ENCODE peak calls at places on chromosomes 3 and 15, in nine cellular contexts. B is KBM-7, U is non-pigmented ciliary epithelial cell, X is DND-41, E is epithelial cell of esophagus, L is hepatic stellate cell, F is aorta, T is pancreas, A is esophagus squamous epithelium. K is an unnamed sample.

GRCh38 chr3:81302045-81302444 is 459.4 kb downstream of the GBE1 start:
- DNase-seq in U (no peak), T (peak), X (peak), B (peak), E (peak), L (peak), A (no peak), F (no peak), K (peak)

GRCh38 chr3:64340636-64341240 is 115.5 kb upstream of the PRICKLE2 start:
- DNase-seq in F (no peak), T (no peak), X (no peak), L (peak), A (no peak), E (peak), B (no peak), U (peak), K (no peak)

GRCh38 chr15:99087405-99087943 is 17.4 kb upstream of the SYNM start:
- DNase-seq in X (no peak), E (no peak), U (no peak), A (no peak), L (no peak), T (no peak), F (no peak), B (no peak), K (no peak)

GRCh38 chr3:155958676-155959075 is 88.2 kb downstream of the GMPS start:
- DNase-seq in B (no peak), X (no peak), F (no peak), U (no peak), L (no peak), E (no peak), T (no peak), A (no peak), K (no peak)

GRCh38 chr3:77446084-77446483 is 406.2 kb downstream of the ROBO2 start:
- DNase-seq in L (no peak), T (no peak), E (no peak), B (no peak), A (no peak), U (no peak), X (no peak), F (no peak), K (peak)

GRCh38 chr3:139588450-139588849 is 48.9 kb upstream of the RBP1 start:
- DNase-seq in T (no peak), L (no peak), F (no peak), U (no peak), B (no peak), A (no peak), E (peak), X (no peak), K (peak)

GRCh38 chr3:169466990-169467389 is 196.5 kb downstream of the MECOM start:
- DNase-seq in X (no peak), F (no peak), U (no peak), L (no peak), A (no peak), T (no peak), B (no peak), E (no peak), K (no peak)

GRCh38 chr3:30282052-30282708 is 324.2 kb upstream of the TGFBR2 start:
- DNase-seq in X (no peak), F (no peak), L (peak), U (peak), A (no peak), B (no peak), T (no peak), E (peak), K (peak)

GRCh38 chr3:171564723-171565122 is 104.5 kb upstream of the TNIK start:
- DNase-seq in F (no peak), U (no peak), E (no peak), T (no peak), B (peak), L (no peak), A (no peak), X (no peak), K (no peak)

GRCh38 chr3:30248423-30248822 is 358.0 kb upstream of the TGFBR2 start:
- DNase-seq in F (no peak), B (no peak), E (no peak), U (no peak), A (no peak), L (no peak), T (no peak), X (no peak), K (no peak)

GRCh38 chr3:60594025-60594424 is 657.2 kb downstream of the FHIT start:
- DNase-seq in E (peak), X (no peak), L (no peak), B (no peak), A (no peak), F (peak), T (peak), U (no peak), K (peak)

GRCh38 chr15:84781505-84781904 is 33.1 kb downstream of the ZNF592 start:
- DNase-seq in L (no peak), X (no peak), A (no peak), T (no peak), U (no peak), B (no peak), E (no peak), F (no peak), K (no peak)

GRCh38 chr3:49470714-49471420 is 800 bp downstream of the DAG1 start:
- DNase-seq in T (no peak), B (peak), E (peak), X (no peak), U (no peak), A (no peak), F (no peak), L (no peak), K (no peak)

GRCh38 chr3:97957617-97958311 is 14.5 kb downstream of the RIOX2 start:
- DNase-seq in A (no peak), L (no peak), T (no peak), U (no peak), F (no peak), B (no peak), E (no peak), X (no peak), K (peak)

GRCh38 chr15:48887144-48887543 is 9.2 kb downstream of the EID1 start:
- DNase-seq in X (no peak), T (no peak), F (no peak), A (no peak), U (no peak), L (no peak), E (peak), B (no peak), K (no peak)

GRCh38 chr15:94387442-94387841 is 156.1 kb downstream of the MCTP2 start:
- DNase-seq in X (no peak), U (no peak), E (no peak), B (no peak), A (no peak), T (no peak), F (no peak), L (no peak), K (no peak)

GRCh38 chr3:70992557-70992956 is 591.0 kb downstream of the FOXP1 start:
- DNase-seq in U (no peak), B (no peak), L (no peak), A (no peak), F (no peak), E (no peak), T (no peak), X (no peak), K (no peak)

GRCh38 chr15:89114974-89115373 is 26.7 kb downstream of the ABHD2 start:
- DNase-seq in T (no peak), L (no peak), E (peak), A (no peak), B (no peak), U (no peak), X (no peak), F (peak), K (no peak)

GRCh38 chr3:183252108-183252782 is 808 bp upstream of the B3GNT5 start:
- DNase-seq in U (no peak), A (no peak), T (no peak), F (no peak), L (no peak), E (peak), B (no peak), X (no peak), K (no peak)

GRCh38 chr3:171810278-171811058 is at the start of gene PLD1:
- DNase-seq in L (peak), X (no peak), B (peak), E (peak), U (no peak), A (no peak), T (peak), F (peak), K (peak)

GRCh38 chr15:74202461-74203401 is at the start of gene STRA6:
- DNase-seq in E (peak), A (no peak), T (no peak), F (no peak), B (peak), L (no peak), U (no peak), X (no peak), K (peak)

GRCh38 chr15:39417766-39418165 is 163.1 kb upstream of the THBS1 start:
- DNase-seq in E (no peak), T (no peak), U (no peak), L (no peak), F (no peak), A (no peak), X (no peak), B (no peak), K (no peak)

GRCh38 chr3:78839710-78840109 is 928.1 kb downstream of the ROBO1 start:
- DNase-seq in T (no peak), L (no peak), U (no peak), B (no peak), F (no peak), A (no peak), X (no peak), E (peak), K (no peak)

GRCh38 chr3:117074833-117075232 is 365.3 kb downstream of the TUSC7 start:
- DNase-seq in X (no peak), B (no peak), A (no peak), F (no peak), L (no peak), U (no peak), T (no peak), E (no peak), K (no peak)

GRCh38 chr3:133413166-133414020 is 13.5 kb downstream of the BFSP2 start:
- DNase-seq in X (no peak), A (no peak), F (peak), B (peak), E (no peak), T (no peak), U (no peak), L (peak), K (no peak)

GRCh38 chr15:38424101-38424552 is 29.8 kb upstream of the FAM98B start:
- DNase-seq in B (no peak), U (no peak), A (no peak), T (no peak), X (no peak), L (no peak), F (no peak), E (no peak), K (no peak)